ENCODE peak calls at places on chromosomes 4 and X, in four cellular contexts. P is IMR-90, L is suprapubic skin, B is thoracic aorta. C is an unnamed sample.

GRCh38 chrX:137999542-137999941 is 433.6 kb downstream of the ZIC3 start:
- DNase-seq in P (no peak), L (no peak), B (no peak), C (no peak)

GRCh38 chr4:166637816-166638215 is 596.5 kb downstream of the SPOCK3 start:
- DNase-seq in P (no peak), L (no peak), B (no peak), C (no peak)

GRCh38 chr4:111943796-111944203 is 201.5 kb upstream of the FAM241A start:
- DNase-seq in P (no peak), L (no peak), B (no peak), C (peak; percentile 59)

GRCh38 chr4:82696117-82696516 is 102.5 kb downstream of the SCD5 start:
- DNase-seq in P (no peak), L (no peak), B (no peak), C (no peak)

GRCh38 chrX:119981286-119982070 is 37.9 kb upstream of the NKAP start:
- DNase-seq in P (peak; percentile 5), L (no peak), B (no peak), C (peak; percentile 48)

GRCh38 chr4:177640864-177641263 is 198.6 kb upstream of the AGA start:
- DNase-seq in P (no peak), L (no peak), B (no peak), C (no peak)

GRCh38 chr4:168507178-168507577 is 10.3 kb downstream of the PALLD start:
- DNase-seq in P (no peak), L (no peak), B (no peak), C (no peak)

GRCh38 chr4:189409158-189409557 is 531.5 kb upstream of the FRG1 start:
- DNase-seq in P (no peak), L (no peak), B (no peak), C (no peak)

GRCh38 chr4:102586644-102587021 is 85.5 kb downstream of the NFKB1 start:
- DNase-seq in P (no peak), L (no peak), B (no peak), C (no peak)

GRCh38 chr4:173424899-173425805 is 26.2 kb upstream of the SCRG1 start:
- DNase-seq in P (peak; percentile 70), L (no peak), B (no peak), C (peak; percentile 94)

GRCh38 chrX:3377560-3377959 is 31.1 kb upstream of the MXRA5 start:
- DNase-seq in P (no peak), L (no peak), B (no peak), C (no peak)

GRCh38 chrX:29652484-29652883 is 562.9 kb upstream of the MAGEB2 start:
- DNase-seq in P (peak; percentile 82), L (no peak), B (no peak), C (peak; percentile 70)

GRCh38 chr4:4575284-4576211 is 33.7 kb upstream of the STX18 start:
- DNase-seq in P (peak; percentile 18), L (peak; percentile 69), B (peak; percentile 4), C (peak; percentile 38)

GRCh38 chr4:52718123-52718522 is 33.1 kb downstream of the ERVMER34-1 start:
- DNase-seq in P (peak; percentile 49), L (no peak), B (no peak), C (peak; percentile 67)

GRCh38 chr4:108611360-108611759 is 9.0 kb upstream of the RPL34 start:
- DNase-seq in P (no peak), L (no peak), B (no peak), C (peak; percentile 43)

GRCh38 chr4:145525291-145525740 is 43.7 kb downstream of the SMAD1 start:
- DNase-seq in P (peak; percentile 61), L (no peak), B (no peak), C (peak; percentile 29)

GRCh38 chr4:88143504-88143903 is 14.9 kb downstream of the ABCG2 start:
- DNase-seq in P (peak; percentile 90), L (no peak), B (no peak), C (peak; percentile 64)

GRCh38 chr4:52038109-52038912 is at the start of gene SGCB:
- DNase-seq in P (peak; percentile 31), L (peak; percentile 74), B (peak; percentile 4), C (peak; percentile 31)

GRCh38 chr4:38381788-38382187 is 282.2 kb upstream of the KLF3 start:
- DNase-seq in P (no peak), L (no peak), B (no peak), C (peak; percentile 72)

GRCh38 chr4:184275766-184276165 is 58.1 kb upstream of the ENPP6 start:
- DNase-seq in P (peak; percentile 33), L (no peak), B (no peak), C (no peak)

GRCh38 chr4:112840061-112840460 is 203.1 kb downstream of the LARP7 start:
- DNase-seq in P (peak; percentile 7), L (no peak), B (no peak), C (peak; percentile 47)

GRCh38 chrX:9724711-9725110 is 40.9 kb downstream of the GPR143 start:
- DNase-seq in P (peak; percentile 27), L (no peak), B (no peak), C (no peak)
- TF ChIP-seq CTCF in P (peak; percentile 23), L (no peak), B (no peak), C (no peak)

GRCh38 chr4:71189471-71189870 is 149.3 kb upstream of the SLC4A4 start:
- DNase-seq in P (peak; percentile 86), L (no peak), B (no peak), C (no peak)

GRCh38 chr4:71188197-71188625 is 150.6 kb upstream of the SLC4A4 start:
- DNase-seq in P (no peak), L (no peak), B (no peak), C (no peak)

GRCh38 chr4:71186566-71187398 is 152.0 kb upstream of the SLC4A4 start:
- DNase-seq in P (peak; percentile 53), L (no peak), B (no peak), C (no peak)

GRCh38 chr4:71187399-71188196 is 151.2 kb upstream of the SLC4A4 start:
- DNase-seq in P (peak; percentile 60), L (no peak), B (no peak), C (no peak)

GRCh38 chr4:71188951-71189350 is 149.9 kb upstream of the SLC4A4 start:
- DNase-seq in P (no peak), L (no peak), B (no peak), C (no peak)
- H3K4me3 ChIP-seq in P (peak overlapping the region; percentile 57), L (no peak overlapping the region), B (peak overlapping the region; percentile 87), C (no peak overlapping the region)

GRCh38 chrX:1162119-1162916 is 50.1 kb downstream of the CRLF2 start:
- DNase-seq in P (no peak), L (no peak), B (no peak), C (no peak)
- TF ChIP-seq CTCF in P (no peak), L (no peak), B (no peak), C (no peak)

GRCh38 chr4:164383187-164384181 is 370.4 kb upstream of the SMIM31 start:
- DNase-seq in P (peak; percentile 0), L (no peak), B (no peak), C (peak; percentile 22)
- H3K4me3 ChIP-seq in P (no peak overlapping the region), L (peak overlapping the region; percentile 42), B (peak overlapping the region; percentile 65), C (peak overlapping the region; percentile 31)

GRCh38 chr4:142519342-142519741 is 326.8 kb downstream of the INPP4B start:
- DNase-seq in P (peak; percentile 10), L (no peak), B (no peak), C (no peak)
- TF ChIP-seq CTCF in P (no peak), L (no peak), B (no peak), C (no peak)

GRCh38 chrX:155957843-155958242 is 39.7 kb upstream of the IL9R start:
- DNase-seq in P (no peak), L (no peak), B (no peak), C (no peak)
- H3K4me3 ChIP-seq in P (no peak overlapping the region), L (no peak overlapping the region), B (no peak overlapping the region), C (no peak overlapping the region)

DNA sequence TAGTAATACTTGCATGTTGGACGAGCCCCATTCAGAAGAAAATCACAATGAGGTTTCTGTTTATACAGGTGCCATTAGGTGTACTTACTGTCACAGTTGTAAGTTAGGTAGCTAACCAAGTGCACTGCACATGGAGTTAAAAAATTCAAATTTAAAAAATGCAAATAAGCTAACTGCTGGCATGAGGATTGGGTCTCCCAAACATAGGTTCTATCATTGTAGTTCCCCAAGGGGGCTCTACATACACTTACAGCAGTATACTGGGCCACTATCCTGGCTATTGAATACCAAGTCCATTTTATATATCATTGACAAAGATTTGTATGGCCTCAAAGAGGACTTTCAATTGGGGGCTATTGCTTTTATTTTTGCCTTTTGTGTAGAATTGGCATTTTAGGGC is 153.4 kb downstream of the FMR1NB start:
- DNase-seq in P (no peak), L (no peak), B (no peak), C (no peak)
- TF ChIP-seq CTCF in P (no peak), L (no peak), B (no peak), C (no peak)

DNA sequence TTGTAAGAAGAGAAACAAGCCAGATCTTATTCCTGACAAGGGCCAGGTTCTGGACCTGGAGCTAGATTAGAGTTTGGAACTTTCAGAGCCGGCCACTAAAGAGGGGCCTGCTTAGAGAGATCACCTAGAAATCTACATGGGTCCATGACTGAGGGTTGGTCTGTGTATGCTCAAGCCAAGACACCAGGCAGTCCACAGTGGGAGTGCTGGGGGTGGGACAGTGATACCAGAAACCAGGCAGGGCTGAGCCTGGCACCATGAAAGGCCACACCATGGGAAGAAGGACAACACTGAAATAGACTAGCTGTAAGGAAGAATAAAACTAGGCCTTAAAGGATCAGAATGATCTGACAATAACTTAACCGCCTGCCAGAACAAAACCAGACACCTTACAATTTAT is 267.3 kb downstream of the ADAMTS3 start:
- DNase-seq in P (no peak), L (no peak), B (no peak), C (no peak)
- H3K4me3 ChIP-seq in P (no peak overlapping the region), L (no peak overlapping the region), B (no peak overlapping the region), C (no peak overlapping the region)

GRCh38 chr4:18934197-18934596 is 912.6 kb upstream of the LCORL start:
- DNase-seq in P (no peak), L (no peak), B (no peak), C (peak; percentile 12)
- TF ChIP-seq CTCF in P (peak; percentile 16), L (no peak), B (no peak), C (no peak)

DNA sequence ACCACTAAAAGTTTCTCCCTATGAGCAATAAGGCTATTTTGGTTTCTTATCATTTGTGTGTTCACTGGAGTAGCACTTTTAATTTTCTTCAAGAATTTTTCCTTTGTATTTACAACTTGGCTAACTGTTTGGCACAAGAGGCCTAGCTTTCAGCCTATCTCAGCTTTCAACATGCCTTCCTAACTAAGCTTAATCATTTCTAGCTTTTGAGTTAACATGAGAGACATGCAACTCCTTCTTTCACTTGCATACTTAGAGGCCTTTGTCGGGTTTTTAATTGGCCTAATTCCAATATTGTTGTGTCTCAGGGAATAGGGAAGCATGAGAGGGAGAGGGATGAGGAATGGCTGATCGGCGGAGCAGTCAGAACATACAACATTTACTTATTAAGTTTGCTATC is 349.8 kb downstream of the OPHN1 start:
- DNase-seq in P (peak; percentile 7), L (no peak), B (no peak), C (peak; percentile 34)
- H3K4me3 ChIP-seq in P (no peak overlapping the region), L (no peak overlapping the region), B (no peak overlapping the region), C (no peak overlapping the region)